ENCODE peak calls at places on chromosome 5, in ten cellular contexts. W is endothelial cell of umbilical vein, U is HFF-Myc, P is cardiac muscle cell, B is AG10803, G is kidney, I is IMR-90, J is astrocyte of the spinal cord, R is GM12865, S is lower leg skin. Y is an unnamed sample.

GRCh38 chr5:10562202-10563131 is 1.4 kb upstream of the ANKRD33B start:
- DNase-seq in U (no peak), B (no peak), R (peak), P (no peak), G (no peak), J (no peak), S (peak), I (peak), W (no peak), Y (no peak)

GRCh38 chr5:153660919-153661318 is 170.4 kb downstream of the GRIA1 start:
- DNase-seq in U (no peak), J (peak), S (no peak), B (peak), W (no peak), I (peak), R (no peak), P (no peak), G (no peak), Y (peak)

GRCh38 chr5:72018158-72018803 is 89.0 kb upstream of the MAP1B start:
- DNase-seq in J (peak), P (peak), U (peak), S (no peak), G (no peak), B (peak), W (peak), R (peak), I (peak), Y (peak)

GRCh38 chr5:37836173-37837100 is 3.4 kb downstream of the GDNF start:
- DNase-seq in S (no peak), B (peak), R (no peak), P (peak), I (peak), G (peak), W (peak), J (peak), U (no peak), Y (peak)

GRCh38 chr5:170861855-170862766 is at the start of gene RANBP17:
- DNase-seq in G (peak), I (peak), R (no peak), U (no peak), B (peak), P (peak), J (peak), S (no peak), W (peak), Y (peak)

GRCh38 chr5:93607367-93608258 is 24.6 kb downstream of the NR2F1 start:
- DNase-seq in R (peak), I (peak), U (no peak), J (peak), S (no peak), P (peak), G (no peak), W (peak), B (peak), Y (peak)

GRCh38 chr5:109911731-109912130 is 222.0 kb downstream of the MAN2A1 start:
- DNase-seq in B (peak), G (no peak), W (no peak), J (peak), I (peak), U (peak), S (no peak), R (no peak), P (no peak), Y (peak)

GRCh38 chr5:90843443-90843842 is 284.8 kb downstream of the ADGRV1 start:
- DNase-seq in U (no peak), R (peak), J (no peak), W (no peak), I (no peak), B (no peak), S (no peak), P (no peak), G (no peak), Y (no peak)

GRCh38 chr5:159965031-159965837 is 43.7 kb upstream of the TTC1 start:
- DNase-seq in R (peak), U (peak), J (peak), I (peak), W (peak), G (peak), S (peak), B (peak), P (peak), Y (peak)

GRCh38 chr5:130652178-130652577 is 512.9 kb downstream of the HINT1 start:
- DNase-seq in W (peak), J (peak), S (no peak), I (no peak), R (no peak), U (peak), P (no peak), G (no peak), B (peak), Y (peak)

GRCh38 chr5:66339896-66340295 is 195.8 kb downstream of the SREK1 start:
- DNase-seq in I (no peak), J (no peak), P (no peak), R (no peak), S (no peak), W (no peak), B (no peak), U (no peak), G (no peak), Y (no peak)

GRCh38 chr5:93892481-93892880 is 151.1 kb upstream of the POU5F2 start:
- DNase-seq in I (no peak), P (no peak), W (no peak), J (no peak), B (peak), U (no peak), S (no peak), R (no peak), G (no peak), Y (no peak)

GRCh38 chr5:91118802-91119201 is 264.3 kb downstream of the ARRDC3 start:
- DNase-seq in I (peak), J (no peak), S (no peak), B (peak), R (no peak), G (no peak), W (no peak), U (no peak), P (no peak), Y (no peak)

GRCh38 chr5:175654807-175655206 is 3.1 kb upstream of the HRH2 start:
- DNase-seq in U (no peak), G (no peak), R (no peak), W (no peak), I (no peak), B (no peak), S (no peak), J (no peak), P (no peak), Y (no peak)

GRCh38 chr5:67160985-67161384 is 35.6 kb downstream of the CD180 start:
- DNase-seq in P (no peak), G (no peak), W (no peak), R (no peak), U (no peak), J (peak), I (peak), S (no peak), B (peak), Y (peak)

GRCh38 chr5:104793031-104793430 is 1230.4 kb upstream of the NUDT12 start:
- DNase-seq in G (no peak), U (no peak), S (no peak), B (no peak), W (no peak), R (no peak), P (no peak), I (no peak), J (peak), Y (no peak)

GRCh38 chr5:91642592-91642991 is 259.5 kb upstream of the ARRDC3 start:
- DNase-seq in R (no peak), W (no peak), B (no peak), U (no peak), G (no peak), I (no peak), S (no peak), J (no peak), P (no peak), Y (no peak)

GRCh38 chr5:142537938-142538337 is 148.0 kb downstream of the FGF1 start:
- DNase-seq in R (no peak), G (no peak), W (no peak), B (peak), P (no peak), I (no peak), U (no peak), S (no peak), J (no peak), Y (no peak)

GRCh38 chr5:74630387-74631087 is 10.0 kb downstream of the ENC1 start:
- DNase-seq in I (peak), R (no peak), B (peak), S (no peak), U (no peak), P (no peak), G (no peak), J (peak), W (peak), Y (peak)
- H3K4me3 ChIP-seq in I (no peak), R (no peak), B (no peak), S (no peak), U (no peak), P (no peak), G (no peak), J (no peak), W (no peak), Y (no peak)

GRCh38 chr5:89756955-89757354 is 652.6 kb downstream of the CETN3 start:
- DNase-seq in P (peak), I (no peak), J (peak), S (no peak), G (no peak), R (no peak), B (no peak), U (no peak), W (no peak), Y (no peak)
- H3K4me3 ChIP-seq in P (no peak), I (no peak), J (no peak), S (no peak), G (no peak), R (no peak), B (no peak), U (no peak), W (no peak), Y (no peak)

GRCh38 chr5:124025306-124025705 is 513.3 kb downstream of the CSNK1G3 start:
- DNase-seq in G (no peak), R (no peak), J (no peak), W (no peak), I (no peak), S (no peak), U (no peak), B (no peak), P (no peak), Y (no peak)
- H3K4me3 ChIP-seq in G (no peak), R (no peak), J (no peak), W (no peak), I (no peak), S (no peak), U (no peak), B (no peak), P (no peak), Y (no peak)

GRCh38 chr5:177003649-177004048 is 2.9 kb downstream of the UIMC1 start:
- DNase-seq in J (no peak), S (no peak), G (no peak), I (no peak), R (no peak), P (no peak), U (no peak), B (no peak), W (peak), Y (no peak)

GRCh38 chr5:177008716-177009115 is 2.1 kb upstream of the UIMC1 start:
- DNase-seq in I (no peak), G (no peak), U (no peak), B (no peak), J (no peak), S (no peak), W (no peak), R (no peak), P (no peak), Y (no peak)

GRCh38 chr5:177006265-177006972 is at the start of gene UIMC1:
- DNase-seq in S (peak), J (peak), P (peak), W (peak), G (peak), I (peak), R (peak), U (peak), B (peak), Y (peak)

GRCh38 chr5:177005619-177006264 is 837 bp downstream of the UIMC1 start:
- DNase-seq in R (peak), U (no peak), J (peak), I (peak), W (peak), S (peak), G (peak), B (peak), P (peak), Y (peak)

DNA sequence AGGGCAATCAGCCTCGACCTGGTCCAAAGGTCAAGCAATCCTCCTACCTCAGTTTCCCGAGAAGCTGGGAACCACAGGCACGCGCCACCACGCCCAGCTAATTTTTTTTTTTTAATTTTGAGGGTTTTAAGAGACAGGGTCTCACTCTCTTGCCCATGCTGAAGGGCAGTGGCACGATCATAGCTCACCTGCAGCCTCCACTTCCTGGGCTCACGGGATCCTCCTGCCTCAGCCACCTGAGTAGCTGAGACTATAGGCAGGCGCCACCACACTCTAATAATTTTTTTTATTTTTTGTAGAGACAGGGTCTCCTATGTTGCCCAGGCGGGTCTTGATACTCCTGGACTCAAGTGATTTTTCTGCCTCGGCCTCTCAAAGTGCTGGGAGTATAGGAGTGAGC is 1.6 kb downstream of the UIMC1 start:
- DNase-seq in B (no peak), I (no peak), U (no peak), J (no peak), G (no peak), R (no peak), P (no peak), S (no peak), W (no peak), Y (no peak)
- H3K4me3 ChIP-seq in B (peak), I (no peak), U (peak), J (peak), G (peak), R (peak), P (peak), S (no peak), W (peak), Y (peak)

DNA sequence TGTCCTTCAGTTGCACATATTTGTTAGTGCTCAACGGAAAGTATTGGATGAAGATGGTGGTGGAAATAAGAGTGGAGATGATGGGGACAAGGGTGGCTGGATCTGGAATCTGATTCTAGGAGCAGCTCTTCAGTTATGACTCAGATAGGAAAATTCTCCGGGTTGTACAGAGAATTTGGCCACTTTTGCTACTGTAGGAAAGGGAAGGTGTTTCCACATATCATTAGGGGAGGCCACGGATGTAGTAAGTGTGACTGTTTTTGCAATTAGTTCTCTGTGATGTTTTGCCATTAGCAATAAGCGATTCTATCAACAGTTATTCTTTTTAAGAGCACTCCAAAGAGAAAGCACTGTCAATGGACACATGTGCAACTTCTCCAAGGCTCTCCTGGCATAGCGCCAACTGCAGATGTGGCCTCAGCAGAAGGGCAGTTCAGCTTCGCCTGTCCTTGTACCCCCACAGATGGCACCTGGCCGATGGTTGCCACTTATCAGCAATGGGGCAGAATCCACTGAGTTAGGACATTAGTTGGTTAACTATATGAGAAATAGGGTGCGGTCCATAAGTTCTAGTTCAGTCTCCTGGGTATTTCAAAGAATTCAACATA is 96.4 kb downstream of the ARSB start:
- DNase-seq in G (peak), B (no peak), I (no peak), W (no peak), P (no peak), S (no peak), J (no peak), U (no peak), R (no peak), Y (no peak)
- H3K4me3 ChIP-seq in G (no peak), B (no peak), I (no peak), W (no peak), P (no peak), S (no peak), J (no peak), U (no peak), R (no peak), Y (no peak)

GRCh38 chr5:81851481-81852178 is 100.7 kb upstream of the SSBP2 start:
- DNase-seq in U (peak), J (peak), B (peak), I (peak), R (peak), P (peak), S (peak), W (peak), G (peak), Y (peak)
- H3K4me3 ChIP-seq in U (peak), J (peak), B (peak), I (peak), R (peak), P (peak), S (peak), W (peak), G (peak), Y (peak)

GRCh38 chr5:181053760-181054122 is 13.7 kb downstream of the BTNL9 start:
- DNase-seq in G (no peak), J (no peak), P (no peak), S (peak), U (no peak), R (peak), B (no peak), I (no peak), W (no peak), Y (peak)

GRCh38 chr5:181054138-181054537 is 14.1 kb downstream of the BTNL9 start:
- DNase-seq in R (no peak), G (no peak), U (no peak), W (no peak), B (no peak), I (no peak), P (no peak), S (peak), J (no peak), Y (no peak)

GRCh38 chr5:181052928-181053759 is 13.1 kb downstream of the BTNL9 start:
- DNase-seq in P (peak), R (peak), S (peak), I (no peak), U (no peak), W (no peak), B (no peak), G (no peak), J (no peak), Y (no peak)

GRCh38 chr5:181051841-181052525 is 11.9 kb downstream of the BTNL9 start:
- DNase-seq in R (peak), U (no peak), P (no peak), G (no peak), I (no peak), B (no peak), S (peak), J (no peak), W (no peak), Y (no peak)

DNA sequence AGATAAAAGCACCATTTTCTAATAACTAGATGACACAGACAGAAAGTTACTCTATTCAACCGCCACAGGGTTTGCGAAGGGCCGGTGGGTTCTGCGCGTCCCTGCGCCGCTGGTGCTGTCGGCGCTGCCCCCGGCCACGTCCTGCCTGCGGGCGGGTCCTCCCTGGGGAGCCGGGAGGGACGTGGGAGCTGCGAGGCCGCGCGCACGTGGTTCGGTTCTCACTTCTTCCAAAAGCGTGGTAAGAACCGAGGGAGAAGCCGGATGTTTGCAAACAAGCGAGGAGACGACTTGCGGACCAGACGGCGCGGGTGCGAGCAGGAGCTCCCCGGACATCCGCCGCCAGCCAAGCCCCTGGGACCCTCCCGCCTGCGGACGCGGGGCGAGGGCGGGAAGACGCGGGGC is 12.5 kb downstream of the BTNL9 start:
- DNase-seq in R (peak), I (no peak), J (no peak), W (no peak), P (no peak), B (peak), G (no peak), S (peak), U (no peak), Y (peak)
- H3K4me3 ChIP-seq in R (peak), I (no peak), J (no peak), W (peak), P (no peak), B (no peak), G (no peak), S (peak), U (no peak), Y (peak)

GRCh38 chr5:73497537-73498056 is 645 bp upstream of the BTF3 start:
- DNase-seq in R (no peak), J (no peak), P (no peak), U (no peak), I (no peak), B (no peak), G (no peak), S (no peak), W (no peak), Y (no peak)

GRCh38 chr5:73501406-73501805 is 3.2 kb downstream of the BTF3 start:
- DNase-seq in U (no peak), J (no peak), R (no peak), B (no peak), G (no peak), S (no peak), W (no peak), P (no peak), I (no peak), Y (no peak)

GRCh38 chr5:73499187-73499586 is 945 bp downstream of the BTF3 start:
- DNase-seq in U (no peak), B (no peak), J (no peak), R (no peak), P (no peak), I (no peak), G (no peak), S (no peak), W (peak), Y (no peak)

GRCh38 chr5:73498057-73498992 is at the start of gene BTF3:
- DNase-seq in W (peak), R (peak), S (peak), J (peak), I (peak), P (peak), U (peak), B (peak), G (peak), Y (peak)

GRCh38 chr5:73499756-73500155 is 1.5 kb downstream of the BTF3 start:
- DNase-seq in I (no peak), S (no peak), P (no peak), R (no peak), B (no peak), W (no peak), U (no peak), G (no peak), J (no peak), Y (no peak)
- H3K4me3 ChIP-seq in I (peak), S (no peak), P (peak), R (peak), B (peak), W (peak), U (peak), G (peak), J (peak), Y (peak)

Y was measured in foreskin fibroblast.